ENCODE peak calls at places on chromosomes 13 and 19, in four cellular contexts. One of them, this sample, is unnamed.

GRCh38 chr13:36814465-36814864 is 4.6 kb upstream of the RFXAP start:
- DNase-seq in GM12878: no peak
- DNase-seq in H1: no peak
- DNase-seq in K562: no peak
- DNase-seq in this sample: no peak

GRCh38 chr19:50975766-50976165 is 6.4 kb upstream of the KLK6 start:
- DNase-seq in GM12878: no peak
- DNase-seq in K562: no peak
- DNase-seq in H1: no peak
- DNase-seq in this sample: no peak

GRCh38 chr13:109788372-109789195 is 2.2 kb upstream of the IRS2 start:
- DNase-seq in H1: no peak
- DNase-seq in K562: no peak
- DNase-seq in GM12878: no peak
- DNase-seq in this sample: no peak

GRCh38 chr13:107360010-107360409 is 792.1 kb upstream of the ARGLU1 start:
- DNase-seq in GM12878: no peak
- DNase-seq in H1: no peak
- DNase-seq in K562: no peak
- DNase-seq in this sample: no peak

GRCh38 chr19:13262450-13262849 is 112.2 kb downstream of the IER2 start:
- DNase-seq in GM12878: no peak
- DNase-seq in H1: no peak
- DNase-seq in K562: peak
- DNase-seq in this sample: peak

GRCh38 chr13:31699650-31700049 is 39.7 kb upstream of the RXFP2 start:
- DNase-seq in K562: no peak
- DNase-seq in GM12878: no peak
- DNase-seq in H1: no peak
- DNase-seq in this sample: no peak

GRCh38 chr19:18718015-18718526 is 34.6 kb downstream of the CRTC1 start:
- DNase-seq in GM12878: no peak
- DNase-seq in K562: no peak
- DNase-seq in H1: no peak
- DNase-seq in this sample: no peak

GRCh38 chr19:18021121-18021755 is 13.3 kb downstream of the ARRDC2 start:
- DNase-seq in GM12878: no peak
- DNase-seq in K562: peak
- DNase-seq in H1: no peak
- DNase-seq in this sample: no peak

GRCh38 chr19:7417671-7418324 is 69.1 kb downstream of the ARHGEF18 start:
- DNase-seq in H1: no peak
- DNase-seq in K562: peak
- DNase-seq in GM12878: no peak
- DNase-seq in this sample: no peak

GRCh38 chr13:75550159-75550567 is 572 bp downstream of the UCHL3 start:
- DNase-seq in GM12878: no peak
- DNase-seq in K562: peak
- DNase-seq in H1: no peak
- DNase-seq in this sample: peak

GRCh38 chr13:112113355-112113754 is 46.4 kb downstream of the SOX1 start:
- DNase-seq in H1: no peak
- DNase-seq in GM12878: no peak
- DNase-seq in K562: no peak
- DNase-seq in this sample: no peak

GRCh38 chr19:33040994-33041827 is 23.5 kb downstream of the RHPN2 start:
- DNase-seq in K562: no peak
- DNase-seq in GM12878: peak
- DNase-seq in H1: no peak
- DNase-seq in this sample: peak

GRCh38 chr13:98144501-98145350 is 1.8 kb downstream of the FARP1 start:
- DNase-seq in H1: no peak
- DNase-seq in GM12878: no peak
- DNase-seq in K562: no peak
- DNase-seq in this sample: peak

GRCh38 chr13:105798541-105798940 is 736.9 kb downstream of the EFNB2 start:
- DNase-seq in GM12878: no peak
- DNase-seq in K562: no peak
- DNase-seq in H1: no peak
- DNase-seq in this sample: no peak

GRCh38 chr13:110123041-110123809 is 183.7 kb downstream of the COL4A1 start:
- DNase-seq in GM12878: no peak
- DNase-seq in K562: no peak
- DNase-seq in H1: no peak
- DNase-seq in this sample: no peak

GRCh38 chr13:96984061-96984508 is 10.2 kb downstream of the OXGR1 start:
- DNase-seq in K562: no peak
- DNase-seq in GM12878: peak
- DNase-seq in H1: no peak
- DNase-seq in this sample: no peak
- TF ChIP-seq HDAC6 in K562: no peak
- TF ChIP-seq HDAC6 in GM12878: no peak
- TF ChIP-seq HDAC6 in H1: no peak
- TF ChIP-seq HDAC6 in this sample: no peak

GRCh38 chr13:45119469-45119989 is 781 bp upstream of the GTF2F2 start:
- DNase-seq in K562: no peak
- DNase-seq in H1: no peak
- DNase-seq in GM12878: peak
- DNase-seq in this sample: no peak
- TF ChIP-seq HDAC6 in K562: no peak
- TF ChIP-seq HDAC6 in H1: no peak
- TF ChIP-seq HDAC6 in GM12878: no peak
- TF ChIP-seq HDAC6 in this sample: no peak

GRCh38 chr13:85698236-85698635 is 101.0 kb downstream of the SLITRK6 start:
- DNase-seq in H1: no peak
- DNase-seq in GM12878: no peak
- DNase-seq in K562: no peak
- DNase-seq in this sample: no peak
- TF ChIP-seq HDAC6 in H1: no peak
- TF ChIP-seq HDAC6 in GM12878: no peak
- TF ChIP-seq HDAC6 in K562: no peak
- TF ChIP-seq HDAC6 in this sample: no peak

GRCh38 chr13:47211106-47211505 is 314.3 kb upstream of the HTR2A start:
- DNase-seq in K562: no peak
- DNase-seq in H1: no peak
- DNase-seq in GM12878: no peak
- DNase-seq in this sample: no peak
- TF ChIP-seq HDAC6 in K562: no peak
- TF ChIP-seq HDAC6 in H1: no peak
- TF ChIP-seq HDAC6 in GM12878: no peak
- TF ChIP-seq HDAC6 in this sample: no peak

GRCh38 chr19:35693835-35694599 is 10.3 kb upstream of the ZBTB32 start:
- DNase-seq in GM12878: peak
- DNase-seq in H1: peak
- DNase-seq in K562: peak
- DNase-seq in this sample: peak

GRCh38 chr19:35692010-35692409 is 12.3 kb upstream of the ZBTB32 start:
- DNase-seq in GM12878: no peak
- DNase-seq in H1: no peak
- DNase-seq in K562: no peak
- DNase-seq in this sample: no peak

GRCh38 chr19:35695895-35696422 is 8.4 kb upstream of the ZBTB32 start:
- DNase-seq in H1: no peak
- DNase-seq in GM12878: no peak
- DNase-seq in K562: no peak
- DNase-seq in this sample: no peak

GRCh38 chr19:35696835-35697234 is 7.5 kb upstream of the ZBTB32 start:
- DNase-seq in K562: no peak
- DNase-seq in GM12878: peak
- DNase-seq in H1: no peak
- DNase-seq in this sample: peak

GRCh38 chr19:35693422-35693821 is 10.9 kb upstream of the ZBTB32 start:
- DNase-seq in K562: no peak
- DNase-seq in H1: no peak
- DNase-seq in GM12878: no peak
- DNase-seq in this sample: no peak
- TF ChIP-seq HDAC6 in K562: no peak
- TF ChIP-seq HDAC6 in H1: no peak
- TF ChIP-seq HDAC6 in GM12878: no peak
- TF ChIP-seq HDAC6 in this sample: no peak

This sample was measured in HepG2.